ENCODE peak calls at places on chromosomes 13 and 19, in ten cellular contexts. M is stomach, S is upper lobe of left lung, K is esophagus muscularis mucosa, N is K562, D is breast epithelium, Q is endothelial cell of umbilical vein, Z is transverse colon, B is H1, X is vagina. P is an unnamed sample.
A peak's percentile ranks its signal among the peaks of the same experiment; 100 is the strongest.

GRCh38 chr19:10617409-10618121 is 7.8 kb upstream of the SLC44A2 start:
- DNase-seq in K (no peak), N (peak; percentile 49), Q (no peak), S (no peak), B (no peak), D (no peak), X (no peak), M (no peak), Z (no peak), P (no peak)

GRCh38 chr19:12665281-12665573 is 1.3 kb downstream of the MAN2B1 start:
- DNase-seq in D (no peak), N (no peak), K (no peak), X (no peak), Q (no peak), S (no peak), B (no peak), Z (peak; percentile 58), M (peak; percentile 47), P (peak; percentile 73)

GRCh38 chr19:5567360-5567970 is at the start of gene TINCR:
- DNase-seq in Q (no peak), Z (no peak), S (peak; percentile 87), B (peak; percentile 82), X (no peak), D (no peak), K (no peak), M (no peak), N (no peak), P (no peak)

GRCh38 chr19:13447978-13448377 is 58.3 kb downstream of the CACNA1A start:
- DNase-seq in S (no peak), D (no peak), K (no peak), Q (no peak), M (no peak), X (no peak), Z (no peak), B (no peak), N (no peak), P (no peak)

GRCh38 chr13:110062077-110062776 is 244.7 kb downstream of the COL4A1 start:
- DNase-seq in S (peak; percentile 23), Z (no peak), M (no peak), B (no peak), Q (no peak), N (no peak), K (no peak), X (no peak), D (no peak), P (no peak)

GRCh38 chr19:1482361-1483066 is 3.5 kb upstream of the C19orf25 start:
- DNase-seq in M (no peak), Z (no peak), D (no peak), S (peak; percentile 44), B (no peak), X (no peak), N (no peak), K (no peak), Q (no peak), P (no peak)

GRCh38 chr19:2560369-2560768 is 84.4 kb downstream of the GADD45B start:
- DNase-seq in M (no peak), X (no peak), S (no peak), Q (no peak), D (no peak), B (no peak), Z (no peak), N (no peak), K (no peak), P (no peak)

GRCh38 chr13:91174886-91175501 is 172.5 kb upstream of the MIR17HG start:
- DNase-seq in K (no peak), B (no peak), N (no peak), X (no peak), Z (no peak), M (no peak), D (no peak), Q (no peak), S (peak; percentile 82), P (no peak)

GRCh38 chr19:55705972-55706371 is 30.9 kb downstream of the EPN1 start:
- DNase-seq in S (no peak), X (no peak), Q (no peak), D (no peak), K (no peak), M (no peak), B (no peak), Z (no peak), N (no peak), P (no peak)
- TF ChIP-seq POLR2AphosphoS5 in S (no peak), X (no peak), Q (no peak), D (no peak), K (no peak), M (no peak), B (no peak), Z (no peak), N (no peak), P (no peak)

GRCh38 chr13:73387318-73387717 is 328.5 kb downstream of the KLF5 start:
- DNase-seq in Q (no peak), M (no peak), X (no peak), S (no peak), B (no peak), N (no peak), K (no peak), Z (no peak), D (no peak), P (no peak)

GRCh38 chr13:73390100-73390499 is 331.3 kb downstream of the KLF5 start:
- DNase-seq in D (no peak), X (no peak), B (no peak), N (no peak), Q (no peak), Z (no peak), M (no peak), S (no peak), K (no peak), P (no peak)

GRCh38 chr13:73388586-73388985 is 329.8 kb downstream of the KLF5 start:
- DNase-seq in D (no peak), X (no peak), B (no peak), N (no peak), M (no peak), Z (no peak), S (no peak), Q (no peak), K (no peak), P (no peak)

GRCh38 chr13:73385848-73386247 is 327.0 kb downstream of the KLF5 start:
- DNase-seq in X (no peak), M (no peak), Q (no peak), S (no peak), K (no peak), D (no peak), B (no peak), N (no peak), Z (no peak), P (no peak)
- TF ChIP-seq POLR2A in X (no peak), M (no peak), Q (no peak), S (no peak), K (no peak), D (no peak), B (no peak), N (no peak), Z (no peak), P (no peak)

DNA sequence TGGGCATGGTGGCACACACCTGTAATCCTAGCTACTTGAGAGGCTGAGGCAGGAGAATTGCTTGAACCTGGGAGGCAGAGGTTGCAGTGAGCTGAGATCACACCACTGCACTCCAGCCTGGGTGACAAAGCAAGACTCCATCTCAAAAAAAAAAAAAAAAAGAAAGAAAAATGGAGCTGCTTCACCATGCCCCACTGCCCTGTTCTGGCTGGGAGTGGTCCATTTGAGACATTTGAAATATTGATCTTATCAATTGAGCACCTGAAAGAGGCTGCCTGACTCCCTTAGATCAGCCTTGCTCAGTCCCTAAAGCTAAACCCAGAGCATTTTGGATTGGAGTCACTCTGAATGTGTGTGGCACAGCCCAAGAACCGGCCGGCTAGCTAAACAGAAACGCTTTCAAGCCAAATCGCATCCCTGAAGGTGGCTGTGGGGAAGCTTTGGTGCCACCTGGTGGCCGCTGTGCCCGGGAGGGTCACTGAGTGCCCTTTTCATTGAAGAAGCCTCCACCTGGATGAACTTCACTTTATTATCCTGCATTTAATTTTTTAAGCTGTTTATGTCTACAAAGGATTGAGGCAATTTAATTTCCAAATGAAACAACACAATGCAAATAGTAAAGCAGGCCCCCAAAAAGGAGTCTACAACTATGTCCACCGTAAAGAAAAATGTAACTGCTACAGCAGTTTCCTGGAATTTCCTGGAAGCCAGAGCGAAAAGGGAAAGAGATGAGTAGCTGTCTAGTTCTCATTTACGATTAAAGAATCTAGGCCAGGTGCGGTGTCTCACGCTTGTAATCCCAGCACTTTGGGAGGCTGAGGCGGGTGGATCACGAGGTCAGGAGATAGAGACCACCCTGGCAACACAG is 53.1 kb upstream of the SERPINE3 start:
- DNase-seq in D (peak; percentile 82), M (peak; percentile 83), N (peak; percentile 66), S (peak; percentile 91), B (peak; percentile 96), K (peak; percentile 95), Z (peak; percentile 80), Q (peak; percentile 73), X (no peak), P (peak; percentile 37)
- TF ChIP-seq POLR2AphosphoS5 in D (peak; percentile 34), M (peak; percentile 37), N (no peak), S (no peak), B (no peak), K (peak; percentile 55), Z (no peak), Q (no peak), X (no peak), P (no peak)

DNA sequence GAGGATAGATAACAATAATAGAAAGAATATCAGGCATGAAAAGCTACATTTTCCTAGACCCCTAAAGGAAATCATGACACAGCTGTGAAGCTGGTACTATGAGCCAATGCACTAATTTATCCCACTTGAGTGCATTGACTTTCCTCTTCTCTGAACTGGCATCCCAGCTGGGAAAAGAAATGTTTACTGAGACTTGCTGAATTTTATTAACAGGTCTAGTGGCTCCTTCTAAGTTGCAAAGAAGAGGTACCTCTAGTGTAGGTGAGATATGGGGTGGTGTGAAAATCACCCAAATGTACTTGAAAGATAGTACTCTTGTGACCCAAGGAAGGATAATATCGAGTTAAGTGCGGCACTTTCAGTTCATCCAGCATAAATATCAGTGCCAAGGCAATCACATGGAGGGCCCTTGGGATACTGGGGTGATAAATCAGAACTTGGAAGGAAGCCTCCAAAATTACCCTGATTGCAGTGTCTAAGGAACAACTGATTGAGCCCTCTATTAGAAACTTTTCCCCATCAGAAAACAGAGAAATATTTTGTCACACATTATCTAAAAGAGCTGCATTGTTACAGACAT is 369.2 kb downstream of the PCDH9 start:
- DNase-seq in B (no peak), M (no peak), Q (no peak), D (no peak), X (no peak), Z (no peak), S (no peak), K (no peak), N (no peak), P (no peak)
- TF ChIP-seq POLR2A in B (no peak), M (no peak), Q (no peak), D (no peak), X (no peak), Z (no peak), S (no peak), K (no peak), N (no peak), P (no peak)

GRCh38 chr13:40401911-40402776 is 264.3 kb downstream of the FOXO1 start:
- DNase-seq in Z (peak; percentile 96), M (peak; percentile 85), N (peak; percentile 68), K (peak; percentile 98), X (no peak), D (peak; percentile 81), B (no peak), S (no peak), Q (peak; percentile 93), P (no peak)
- TF ChIP-seq POLR2AphosphoS5 in Z (peak; percentile 89), M (peak; percentile 93), N (no peak), K (peak; percentile 79), X (peak; percentile 79), D (peak; percentile 47), B (no peak), S (peak; percentile 89), Q (peak; percentile 44), P (no peak)

GRCh38 chr19:14516048-14516534 is 2.1 kb downstream of the DNAJB1 start:
- DNase-seq in K (no peak), Q (no peak), D (no peak), M (no peak), S (no peak), X (no peak), Z (peak; percentile 63), B (no peak), N (no peak), P (no peak)
- TF ChIP-seq POLR2A in K (no peak), Q (no peak), D (no peak), M (no peak), S (no peak), X (no peak), Z (no peak), B (no peak), N (no peak), P (no peak)

P was measured in GM12892.